ENCODE peak calls at places on chromosomes 4 and X, in eight cellular contexts. X is fibroblast of lung; U is esophagus squamous epithelium; P is CD8-positive, alpha-beta T cell; A is glutamatergic neuron; O is activated CD8-positive, alpha-beta T cell treated with anti-CD3 and anti-CD28 coated beads for 36 hours; J is foreskin fibroblast; H is endothelial cell. T is an unnamed sample.

GRCh38 chr4:179196511-179196910 is 1754.3 kb upstream of the AGA start:
- DNase-seq in X (peak; percentile 81), U (no peak), P (no peak), A (peak; percentile 30), O (no peak), J (no peak), H (no peak), T (no peak)

GRCh38 chrX:151505796-151506195 is 57.7 kb upstream of the PASD1 start:
- DNase-seq in X (no peak), U (no peak), P (no peak), A (peak; percentile 54), O (peak; percentile 40), J (no peak), H (peak; percentile 36), T (no peak)

GRCh38 chrX:21839334-21840198 is at the start of gene MBTPS2:
- DNase-seq in X (peak; percentile 86), U (peak; percentile 18), P (peak; percentile 72), A (peak; percentile 79), O (peak; percentile 86), J (peak; percentile 75), H (peak; percentile 77), T (peak; percentile 29)

GRCh38 chrX:10859353-10859752 is 239.0 kb upstream of the MID1 start:
- DNase-seq in X (peak; percentile 2), U (no peak), P (no peak), A (no peak), O (no peak), J (peak; percentile 3), H (no peak), T (no peak)

GRCh38 chrX:17520206-17520605 is 145.2 kb downstream of the NHS start:
- DNase-seq in X (peak; percentile 20), U (no peak), P (no peak), A (no peak), O (no peak), J (no peak), H (no peak), T (no peak)

GRCh38 chrX:12965390-12965940 is 9.4 kb upstream of the TMSB4X start:
- DNase-seq in X (no peak), U (no peak), P (no peak), A (no peak), O (no peak), J (no peak), H (no peak), T (no peak)

GRCh38 chrX:120299928-120300327 is 11.3 kb downstream of the TMEM255A start:
- DNase-seq in X (no peak), U (no peak), P (no peak), A (no peak), O (no peak), J (no peak), H (peak; percentile 9), T (no peak)

GRCh38 chr4:86961103-86961502 is 26.3 kb downstream of the AFF1 start:
- DNase-seq in X (no peak), U (no peak), P (no peak), A (no peak), O (no peak), J (no peak), H (no peak), T (no peak)

GRCh38 chrX:147770858-147771257 is 140.9 kb upstream of the FMR1 start:
- DNase-seq in X (no peak), U (no peak), P (no peak), A (no peak), O (no peak), J (no peak), H (no peak), T (no peak)

DNA sequence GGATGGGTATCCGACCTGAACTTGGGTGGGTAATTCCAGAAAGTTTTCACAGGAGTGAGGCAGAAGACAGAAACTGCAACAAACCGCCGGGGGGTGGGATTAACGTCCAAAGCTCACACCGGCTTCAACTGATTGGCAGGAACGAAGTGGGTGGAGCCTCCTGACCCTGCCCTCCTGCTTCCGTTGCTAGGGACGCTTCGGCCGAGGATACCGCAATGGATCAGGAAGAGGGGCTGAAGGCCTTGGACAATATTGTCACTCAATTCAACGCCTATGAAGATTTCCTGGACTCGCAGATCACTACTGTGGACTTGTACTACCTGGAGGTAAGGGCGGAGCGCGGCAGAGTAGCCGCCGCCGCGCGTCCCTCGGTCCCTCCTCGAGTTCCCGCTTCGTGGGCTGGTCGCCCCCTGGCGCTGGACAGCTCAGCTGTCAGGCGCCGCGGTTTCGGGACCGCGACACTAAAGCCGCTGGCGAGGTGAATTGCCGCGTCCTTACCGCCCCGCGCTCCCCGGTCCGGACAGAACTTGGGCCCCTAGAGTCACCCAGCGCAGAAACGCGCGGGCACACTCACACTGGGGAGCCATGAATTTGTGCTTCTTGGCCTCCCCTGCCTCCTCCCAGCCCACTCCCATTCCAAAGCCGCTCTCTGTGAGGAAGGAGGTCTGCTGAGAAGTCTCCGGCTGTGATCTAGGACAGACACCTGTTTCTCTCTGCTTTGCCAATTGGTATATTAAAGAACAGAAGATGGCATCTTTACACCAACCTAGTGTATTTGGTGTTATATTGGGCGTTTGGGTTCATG is at the start of gene CFAP299:
- DNase-seq in X (peak; percentile 87), U (peak; percentile 1), P (peak; percentile 34), A (peak; percentile 89), O (peak; percentile 80), J (peak; percentile 82), H (peak; percentile 86), T (peak; percentile 67)
- TF ChIP-seq CTCF in X (peak; percentile 49), U (no peak), P (no peak), A (peak; percentile 45), O (no peak), J (peak; percentile 64), H (peak; percentile 60), T (no peak)

GRCh38 chr4:82428526-82428968 is 1.7 kb downstream of the HNRNPDL start:
- DNase-seq in X (no peak), U (no peak), P (no peak), A (no peak), O (no peak), J (no peak), H (no peak), T (no peak)

GRCh38 chr4:82428969-82429727 is 1.1 kb downstream of the HNRNPDL start:
- DNase-seq in X (peak; percentile 78), U (peak; percentile 58), P (peak; percentile 88), A (peak; percentile 95), O (peak; percentile 90), J (peak; percentile 87), H (peak; percentile 98), T (peak; percentile 77)

GRCh38 chr4:82431026-82431745 is 796 bp downstream of the ENOPH1 start:
- DNase-seq in X (peak; percentile 55), U (peak; percentile 52), P (peak; percentile 9), A (peak; percentile 36), O (peak; percentile 59), J (no peak), H (no peak), T (no peak)

GRCh38 chr4:82430193-82431025 is at the start of the genes ENOPH1 and HNRNPDL:
- DNase-seq in X (peak; percentile 94), U (peak; percentile 74), P (peak; percentile 92), A (peak; percentile 99), O (peak; percentile 100), J (peak; percentile 96), H (peak; percentile 96), T (peak; percentile 85)

DNA sequence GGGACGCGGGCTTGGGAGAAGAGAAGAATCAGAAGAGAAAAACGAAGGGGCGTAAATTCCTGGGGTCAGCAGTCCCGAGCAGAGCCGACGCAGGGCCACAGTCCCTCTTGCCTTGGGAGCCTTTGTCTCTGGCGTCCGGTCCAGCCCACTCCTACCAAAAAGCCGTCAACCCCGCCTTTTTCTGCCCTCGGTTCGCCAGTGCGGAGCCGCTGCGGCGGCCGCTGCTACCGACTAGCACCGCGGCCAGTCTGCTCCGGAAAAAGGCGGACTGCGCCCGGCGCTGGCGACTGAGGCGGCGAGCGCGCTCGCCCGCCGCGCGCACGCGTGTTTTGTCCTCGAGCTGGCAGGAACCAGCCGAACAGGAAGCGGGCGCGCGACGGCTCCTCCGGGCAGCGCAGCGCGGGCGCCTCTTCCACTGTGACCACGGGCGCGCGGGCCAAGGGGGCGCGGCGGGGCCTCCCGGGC is 502 bp downstream of the HNRNPDL start:
- DNase-seq in X (peak; percentile 43), U (peak; percentile 52), P (peak; percentile 68), A (no peak), O (no peak), J (no peak), H (no peak), T (no peak)
- TF ChIP-seq CTCF in X (no peak), U (peak; percentile 8), P (peak; percentile 28), A (peak; percentile 40), O (no peak), J (no peak), H (peak; percentile 58), T (no peak)

DNA sequence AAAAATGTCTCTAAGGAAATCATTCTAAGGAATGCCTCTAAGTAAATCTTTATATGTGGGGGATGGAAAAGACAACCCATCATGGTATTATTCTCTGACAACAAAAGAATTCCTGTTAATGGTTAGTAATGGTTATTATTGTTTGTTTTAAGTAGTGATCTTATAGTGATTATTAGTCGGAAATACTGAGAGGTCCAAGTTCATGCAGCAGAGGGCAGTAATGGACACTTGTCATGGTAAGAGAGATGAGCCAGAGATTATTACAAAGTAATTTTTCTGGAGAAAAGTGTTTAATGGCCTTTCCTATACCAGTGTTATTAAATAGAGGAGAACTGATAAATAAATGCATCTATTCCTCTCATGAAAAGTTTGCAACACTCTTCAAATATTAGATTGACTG is 8.1 kb upstream of the DKK2 start:
- DNase-seq in X (no peak), U (no peak), P (no peak), A (no peak), O (peak; percentile 1), J (no peak), H (peak; percentile 7), T (no peak)
- TF ChIP-seq CTCF in X (peak; percentile 40), U (no peak), P (no peak), A (peak; percentile 41), O (no peak), J (peak; percentile 23), H (peak; percentile 46), T (no peak)

DNA sequence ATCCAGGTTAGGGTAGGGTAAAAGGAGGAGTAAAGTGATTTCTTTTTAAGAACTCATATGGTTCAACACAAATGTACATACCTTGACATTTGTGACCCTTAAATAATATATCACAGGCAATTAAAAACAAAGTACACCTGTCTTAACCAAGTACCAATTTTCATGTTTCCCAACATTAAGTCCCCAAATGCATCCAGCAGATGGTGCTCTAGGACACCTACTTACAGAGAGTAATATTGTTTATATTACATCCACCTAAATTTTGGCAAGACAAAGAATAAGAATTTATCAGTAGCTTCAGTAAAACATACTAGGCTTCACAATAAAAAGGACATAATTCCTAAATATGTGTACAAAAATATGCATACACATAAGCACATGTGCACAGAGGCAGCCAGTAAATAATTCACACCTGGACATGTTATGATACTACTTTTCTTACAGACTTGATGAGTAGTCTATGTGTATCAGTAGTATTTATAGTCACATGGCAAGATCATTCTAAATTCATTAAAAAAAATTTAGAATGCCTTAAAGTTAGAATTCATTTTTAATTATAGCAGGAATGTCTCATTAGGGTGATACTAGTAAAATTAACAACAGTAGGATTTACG is 219.7 kb downstream of the DCLK2 start:
- DNase-seq in X (peak; percentile 53), U (no peak), P (no peak), A (peak; percentile 36), O (peak; percentile 71), J (peak; percentile 39), H (peak; percentile 42), T (peak; percentile 37)
- TF ChIP-seq CTCF in X (peak; percentile 69), U (peak; percentile 24), P (peak; percentile 46), A (peak; percentile 62), O (peak; percentile 73), J (peak; percentile 57), H (peak; percentile 42), T (no peak)

GRCh38 chr4:47722176-47722575 is 115.7 kb downstream of the CORIN start:
- DNase-seq in X (no peak), U (no peak), P (no peak), A (no peak), O (no peak), J (no peak), H (no peak), T (no peak)
- TF ChIP-seq CTCF in X (no peak), U (no peak), P (no peak), A (no peak), O (no peak), J (no peak), H (no peak), T (no peak)